ENCODE peak calls at places on chromosomes 16 and 17, in ten cellular contexts. L is mammary epithelial cell, A is stomach, C is IMR-90, N is cardiac muscle cell, D is body of pancreas, J is fibroblast of pulmonary artery, K is esophagus muscularis mucosa, W is GM12865, M is AG09309. H is an unnamed sample.

GRCh38 chr16:85331685-85332084 is 219.4 kb upstream of the CIBAR2 start:
- DNase-seq in M (no peak), A (peak; percentile 52), L (no peak), D (no peak), K (no peak), W (no peak), N (no peak), C (no peak), J (no peak), H (no peak)

GRCh38 chr16:76573281-76573680 is 296.1 kb downstream of the CNTNAP4 start:
- DNase-seq in A (no peak), D (no peak), L (no peak), J (no peak), W (no peak), N (no peak), K (no peak), M (no peak), C (no peak), H (no peak)

GRCh38 chr17:35819456-35819855 is 10.2 kb downstream of the TAF15 start:
- DNase-seq in W (no peak), C (no peak), D (no peak), L (no peak), N (no peak), A (no peak), M (no peak), K (no peak), J (no peak), H (no peak)

GRCh38 chr16:86375370-86375769 is 135.0 kb upstream of the FOXF1 start:
- DNase-seq in C (peak; percentile 97), L (peak; percentile 81), M (no peak), A (no peak), D (no peak), W (no peak), J (peak; percentile 75), K (no peak), N (peak; percentile 68), H (peak; percentile 83)

GRCh38 chr16:58665200-58665599 is 19.4 kb downstream of the SLC38A7 start:
- DNase-seq in M (no peak), N (no peak), D (no peak), J (no peak), C (no peak), W (no peak), K (no peak), A (no peak), L (no peak), H (no peak)

GRCh38 chr17:59145571-59146096 is 9.4 kb downstream of the SKA2 start:
- DNase-seq in D (no peak), N (no peak), C (no peak), M (no peak), J (no peak), W (no peak), A (no peak), K (no peak), L (no peak), H (no peak)

GRCh38 chr16:86575754-86576557 is 2.4 kb upstream of the FOXL1 start:
- DNase-seq in M (peak; percentile 84), A (peak; percentile 55), J (peak; percentile 95), C (peak; percentile 97), L (peak; percentile 92), D (peak; percentile 78), N (peak; percentile 94), K (no peak), W (peak; percentile 20), H (peak; percentile 99)

GRCh38 chr16:17257426-17257825 is 213.3 kb downstream of the XYLT1 start:
- DNase-seq in M (no peak), N (no peak), D (no peak), K (no peak), J (no peak), C (no peak), W (no peak), L (no peak), A (no peak), H (no peak)

GRCh38 chr16:11783319-11784047 is 13.6 kb downstream of the ZC3H7A start:
- DNase-seq in K (no peak), W (peak; percentile 90), C (peak; percentile 45), A (no peak), D (no peak), M (no peak), J (peak; percentile 79), L (peak; percentile 58), N (peak; percentile 67), H (peak; percentile 49)

GRCh38 chr17:76405967-76406647 is 21.7 kb downstream of the SPHK1 start:
- DNase-seq in L (no peak), J (no peak), A (peak; percentile 49), C (peak; percentile 35), K (no peak), M (no peak), D (peak; percentile 69), N (no peak), W (peak; percentile 47), H (no peak)

GRCh38 chr17:19456016-19456927 is 45.2 kb downstream of the RNF112 start:
- DNase-seq in D (no peak), L (no peak), C (no peak), W (no peak), N (no peak), M (no peak), J (no peak), K (peak; percentile 55), A (no peak), H (no peak)

DNA sequence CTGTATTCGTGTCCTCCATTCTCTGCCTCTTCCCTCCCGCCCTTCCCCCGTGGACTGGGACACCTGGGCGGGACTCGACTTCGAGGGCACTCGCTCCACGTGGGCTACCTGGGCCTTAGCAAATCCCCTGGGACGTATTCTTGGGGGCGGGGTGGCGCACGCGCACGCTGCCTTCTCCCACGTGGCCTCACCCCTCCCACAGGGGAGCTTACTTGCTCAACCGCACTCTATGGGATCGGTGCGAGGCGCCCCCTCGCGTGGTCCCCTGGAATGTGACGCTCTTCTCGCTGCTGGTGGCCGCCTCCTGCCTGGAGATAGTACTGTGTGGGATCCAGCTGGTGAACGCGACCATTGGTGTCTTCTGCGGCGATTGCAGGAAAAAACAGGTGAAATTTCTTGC is 3.5 kb downstream of the VMO1 start:
- DNase-seq in K (no peak), J (no peak), A (no peak), N (no peak), W (no peak), M (no peak), C (no peak), D (no peak), L (no peak), H (no peak)
- TF ChIP-seq CTCF in K (no peak), J (no peak), A (no peak), N (no peak), W (no peak), M (no peak), C (no peak), D (no peak), L (no peak), H (no peak)

DNA sequence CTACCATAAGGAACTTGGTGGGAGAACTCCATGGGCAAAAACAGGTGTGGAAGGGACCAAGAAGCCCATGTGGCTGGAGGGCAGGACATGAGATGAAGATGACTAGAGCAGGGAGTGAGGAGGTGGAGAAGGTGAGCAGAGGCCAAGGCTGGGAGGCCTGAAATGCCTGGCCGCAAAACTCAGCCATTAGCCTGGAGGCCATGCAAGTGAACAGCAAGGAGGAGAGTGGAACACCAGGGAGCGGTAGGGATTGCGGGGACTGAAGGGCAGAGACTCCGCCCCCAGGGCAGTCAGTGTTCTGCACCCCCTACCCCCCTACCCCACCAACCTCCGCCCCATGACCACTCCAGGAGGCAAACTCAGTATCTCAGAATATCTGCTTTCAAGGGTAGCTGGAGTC is 17.0 kb downstream of the BCL7C start:
- DNase-seq in M (no peak), L (no peak), J (no peak), W (peak; percentile 35), D (no peak), C (no peak), K (no peak), N (no peak), A (no peak), H (no peak)
- H3K4me3 ChIP-seq in M (no peak overlapping the region), L (no peak overlapping the region), J (peak overlapping the region; percentile 87), W (peak overlapping the region; percentile 71), D (no peak overlapping the region), C (no peak overlapping the region), K (peak overlapping the region; percentile 78), N (peak overlapping the region; percentile 89), A (peak overlapping the region; percentile 81), H (no peak overlapping the region)

GRCh38 chr17:17798010-17798556 is 38.7 kb downstream of the SREBF1 start:
- DNase-seq in W (no peak), N (no peak), A (no peak), M (no peak), K (no peak), L (no peak), C (no peak), J (no peak), D (no peak), H (no peak)
- TF ChIP-seq CTCF in W (no peak), N (no peak), A (no peak), M (no peak), K (no peak), L (no peak), C (no peak), J (no peak), D (no peak), H (no peak)

GRCh38 chr17:64120159-64120558 is 9.8 kb downstream of the ERN1 start:
- DNase-seq in A (no peak), L (no peak), J (no peak), N (no peak), D (no peak), M (no peak), K (no peak), W (peak; percentile 34), C (no peak), H (no peak)

GRCh38 chr17:64112978-64113377 is 17.0 kb downstream of the ERN1 start:
- DNase-seq in K (no peak), C (peak; percentile 69), N (no peak), M (no peak), J (no peak), L (no peak), A (no peak), D (no peak), W (no peak), H (no peak)

GRCh38 chr17:64118452-64118979 is 11.4 kb downstream of the ERN1 start:
- DNase-seq in J (peak; percentile 66), M (no peak), C (no peak), D (peak; percentile 82), K (no peak), L (no peak), N (peak; percentile 52), A (peak; percentile 77), W (no peak), H (no peak)

GRCh38 chr17:64115043-64115698 is 14.8 kb downstream of the ERN1 start:
- DNase-seq in M (no peak), N (peak; percentile 66), A (peak; percentile 60), J (peak; percentile 68), K (no peak), D (peak; percentile 62), W (no peak), C (no peak), L (peak; percentile 45), H (no peak)

DNA sequence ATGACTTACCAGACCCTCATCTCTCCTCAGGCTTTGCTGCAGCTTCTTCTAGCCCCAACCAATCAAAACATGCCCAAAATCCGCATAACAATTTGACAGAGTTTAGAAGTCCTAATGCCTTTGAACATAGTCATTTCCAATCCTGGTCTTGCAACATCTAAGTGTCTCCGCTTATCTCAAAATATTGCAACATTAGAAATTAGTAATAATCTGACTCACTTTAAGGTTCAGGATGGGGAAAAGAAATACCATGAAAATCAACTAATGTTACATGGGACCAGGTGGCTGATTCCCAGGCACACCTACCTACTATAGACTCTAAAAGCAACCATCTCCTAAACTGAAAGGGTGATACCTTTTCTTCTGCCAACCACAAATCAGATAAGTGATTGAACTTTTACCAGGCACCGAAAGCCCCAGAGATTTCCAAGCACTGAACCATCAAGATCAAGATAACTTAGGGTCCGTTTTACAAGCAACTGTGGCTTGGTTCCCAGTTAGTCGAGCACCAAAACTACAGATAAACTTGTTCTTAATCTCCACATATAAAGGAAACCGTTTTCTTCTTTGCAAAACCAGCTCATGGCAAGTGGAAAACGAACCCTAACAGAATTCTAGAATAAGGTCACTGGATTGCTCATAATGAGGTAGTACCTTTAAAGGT is 13.9 kb downstream of the ERN1 start:
- DNase-seq in J (peak; percentile 93), L (peak; percentile 85), M (peak; percentile 78), W (no peak), D (peak; percentile 81), A (peak; percentile 65), C (peak; percentile 94), N (peak; percentile 91), K (no peak), H (no peak)
- H3K4me3 ChIP-seq in J (no peak overlapping the region), L (no peak overlapping the region), M (no peak overlapping the region), W (no peak overlapping the region), D (no peak overlapping the region), A (no peak overlapping the region), C (no peak overlapping the region), N (no peak overlapping the region), K (no peak overlapping the region), H (no peak overlapping the region)